ENCODE peak calls at places on chromosomes 12 and 14, in eight cellular contexts. L, M, W, Z, G, U, A and I are unnamed samples. For H3K9me3, the result is how much of the 10 kb centered on the place peaks cover.

GRCh38 chr12:57106021-57106708 is 5.0 kb downstream of the STAT6 start:
- DNase-seq in U (no peak), W (no peak), G (no peak), A (peak), M (no peak), Z (no peak), L (no peak), I (no peak)

GRCh38 chr12:50676761-50677160 is 87.1 kb upstream of the ATF1 start:
- DNase-seq in G (peak), W (no peak), A (no peak), L (no peak), M (no peak), U (no peak), Z (no peak), I (no peak)

GRCh38 chr12:89469361-89469760 is 55.2 kb downstream of the GALNT4 start:
- DNase-seq in U (peak), L (no peak), G (peak), M (peak), A (no peak), Z (no peak), W (no peak), I (no peak)

GRCh38 chr12:66393890-66394289 is 91.6 kb downstream of the HELB start:
- DNase-seq in L (no peak), U (no peak), A (no peak), Z (no peak), W (no peak), G (no peak), M (no peak), I (no peak)

GRCh38 chr12:101599311-101599710 is 4.5 kb downstream of the MYBPC1 start:
- DNase-seq in A (no peak), M (no peak), Z (no peak), L (no peak), G (peak), U (no peak), W (no peak), I (no peak)

GRCh38 chr14:99733551-99734405 is 49.7 kb downstream of the CYP46A1 start:
- DNase-seq in M (no peak), W (no peak), L (no peak), U (no peak), Z (no peak), A (no peak), G (no peak), I (no peak)

GRCh38 chr12:125418902-125419564 is 353.8 kb downstream of the AACS start:
- DNase-seq in L (no peak), W (no peak), U (peak), M (no peak), G (no peak), A (no peak), Z (no peak), I (peak)

GRCh38 chr12:120019942-120020341 is 30.9 kb downstream of the BICDL1 start:
- DNase-seq in M (no peak), Z (no peak), A (no peak), W (no peak), G (no peak), L (no peak), U (no peak), I (no peak)

GRCh38 chr14:20400965-20401593 is 12.2 kb downstream of the TEP1 start:
- DNase-seq in L (peak), U (peak), A (no peak), W (peak), M (peak), G (peak), Z (no peak), I (no peak)

GRCh38 chr12:93638095-93638494 is 39.1 kb upstream of the CRADD start:
- DNase-seq in G (no peak), A (no peak), W (no peak), Z (no peak), L (no peak), M (peak), U (no peak), I (no peak)

GRCh38 chr12:67241482-67241881 is 27.7 kb upstream of the CAND1 start:
- DNase-seq in U (no peak), M (peak), G (peak), W (no peak), A (no peak), Z (no peak), L (no peak), I (no peak)

GRCh38 chr12:132955094-132955932 is 793 bp downstream of the ZNF605 start:
- DNase-seq in U (no peak), G (peak), W (peak), Z (peak), L (no peak), M (peak), A (no peak), I (peak)

DNA sequence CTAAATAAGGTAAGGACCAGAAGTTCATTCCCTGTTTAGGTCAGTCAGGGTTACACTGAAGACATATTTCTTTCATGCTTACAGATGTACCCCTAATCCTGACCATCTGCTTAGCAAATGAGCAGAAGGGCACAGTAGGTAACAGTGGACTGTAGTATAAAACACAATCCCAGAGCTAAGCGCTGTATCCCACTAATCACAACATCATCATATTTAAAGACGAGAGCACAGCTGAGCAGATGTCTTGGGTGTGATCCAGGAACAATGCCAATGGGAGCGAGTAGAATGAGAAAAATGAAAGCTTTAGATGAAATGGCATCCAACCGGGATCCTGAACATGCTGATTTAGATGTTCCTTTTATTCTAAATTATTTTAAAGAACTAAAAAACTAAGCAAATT is 213.4 kb downstream of the CCER1 start:
- DNase-seq in W (no peak), Z (no peak), L (no peak), M (peak), U (no peak), G (no peak), A (no peak), I (no peak)
- H3K4me2 ChIP-seq in W (no peak), Z (no peak), L (no peak), M (no peak), U (no peak), G (no peak), A (no peak), I (no peak)

DNA sequence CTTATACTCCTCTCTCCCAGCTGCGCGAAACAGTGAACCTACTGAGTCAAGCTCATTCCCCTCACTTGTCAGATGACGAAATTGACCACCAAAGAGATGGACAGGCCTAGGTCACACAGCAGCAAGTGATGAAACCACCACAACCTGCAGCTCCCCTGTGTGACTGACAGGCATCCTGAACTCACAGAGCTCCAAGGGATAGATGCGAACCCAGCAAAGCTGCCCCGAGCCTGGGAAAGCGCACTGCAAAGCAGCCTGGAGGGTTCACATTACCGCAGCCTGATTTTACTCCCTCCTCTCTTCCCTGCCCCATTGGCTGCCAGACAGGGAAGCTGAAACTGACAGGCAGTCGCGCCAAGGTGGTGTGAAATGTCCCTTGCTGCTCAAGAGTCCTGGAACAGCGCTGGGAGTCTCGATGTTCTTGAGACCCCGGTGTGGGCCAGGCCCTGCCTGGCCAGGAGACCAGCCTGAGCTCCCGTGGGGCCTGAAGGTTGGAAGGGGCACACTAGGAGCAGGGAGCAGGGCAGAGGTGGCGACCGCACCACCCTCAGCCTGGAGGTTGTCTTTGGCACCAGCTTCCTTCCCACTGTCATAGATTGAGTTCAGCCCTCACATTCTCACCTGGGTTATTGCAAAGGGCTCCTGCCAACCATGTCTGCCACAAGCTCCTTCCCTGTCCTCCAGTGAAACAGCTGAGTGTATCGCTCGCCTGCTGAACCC is 36.3 kb downstream of the SNRNP35 start:
- DNase-seq in U (no peak), G (no peak), Z (peak), W (no peak), M (no peak), A (no peak), L (no peak), I (no peak)
- TF ChIP-seq EZH2phosphoT487 in U (no peak), G (no peak), Z (no peak), W (no peak), M (no peak), A (no peak), L (no peak), I (no peak)

GRCh38 chr12:131221946-131222249 is 268.2 kb downstream of the ADGRD1 start:
- DNase-seq in G (no peak), L (no peak), A (no peak), W (no peak), M (no peak), U (no peak), Z (peak), I (no peak)

GRCh38 chr12:131222271-131223139 is 268.8 kb downstream of the ADGRD1 start:
- DNase-seq in G (no peak), M (no peak), U (no peak), W (no peak), A (no peak), L (no peak), Z (peak), I (no peak)

GRCh38 chr12:131223171-131223761 is 269.6 kb downstream of the ADGRD1 start:
- DNase-seq in M (no peak), L (no peak), W (no peak), U (no peak), A (no peak), G (no peak), Z (no peak), I (no peak)

GRCh38 chr12:131226345-131227265 is 272.9 kb downstream of the ADGRD1 start:
- DNase-seq in U (no peak), M (no peak), G (no peak), L (no peak), A (peak), W (no peak), Z (no peak), I (no peak)

DNA sequence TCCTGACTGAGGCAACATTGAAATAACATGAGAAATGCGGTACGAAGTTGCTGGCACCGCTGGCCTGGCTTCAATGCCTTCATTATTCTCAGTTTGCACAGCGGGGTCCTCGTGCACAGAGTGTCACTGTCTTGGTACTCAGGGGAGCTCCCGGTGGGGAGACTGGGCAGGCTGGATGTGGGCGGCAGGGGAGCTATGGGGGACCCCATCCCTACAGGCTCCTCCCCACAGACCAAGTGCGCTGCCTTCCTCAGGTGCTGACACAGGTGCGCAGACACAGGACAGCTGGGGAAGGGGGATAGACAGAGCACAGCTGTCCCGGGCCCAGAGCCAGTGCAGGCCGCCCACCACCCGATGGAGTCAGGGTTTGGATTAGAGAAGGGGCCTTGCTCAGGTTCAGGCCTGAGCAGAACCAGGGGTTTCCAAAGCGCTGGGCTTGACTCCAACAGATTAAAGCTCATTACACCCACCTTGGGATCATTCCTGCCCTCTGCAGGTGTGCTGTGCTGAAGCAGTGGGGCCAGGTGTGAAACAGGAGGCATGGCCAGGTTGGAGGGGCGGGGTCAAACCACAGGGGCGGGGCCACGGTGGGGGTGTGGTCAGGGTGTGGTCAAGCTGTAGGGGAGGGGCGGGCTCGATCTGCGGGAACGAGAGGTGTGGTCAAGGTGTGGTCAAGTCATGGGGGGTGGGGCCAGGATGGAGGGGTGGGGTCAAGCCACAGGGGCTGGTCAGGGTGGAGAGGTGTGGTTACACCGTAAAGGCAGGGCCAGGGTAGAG is 270.3 kb downstream of the ADGRD1 start:
- DNase-seq in G (peak), M (no peak), A (peak), L (peak), W (no peak), U (no peak), Z (no peak), I (peak)
- H3K9me3 ChIP-seq in G (under half), M (under half), A (under half), L (under half), W (under half), U (under half), Z (under half), I (under half)

DNA sequence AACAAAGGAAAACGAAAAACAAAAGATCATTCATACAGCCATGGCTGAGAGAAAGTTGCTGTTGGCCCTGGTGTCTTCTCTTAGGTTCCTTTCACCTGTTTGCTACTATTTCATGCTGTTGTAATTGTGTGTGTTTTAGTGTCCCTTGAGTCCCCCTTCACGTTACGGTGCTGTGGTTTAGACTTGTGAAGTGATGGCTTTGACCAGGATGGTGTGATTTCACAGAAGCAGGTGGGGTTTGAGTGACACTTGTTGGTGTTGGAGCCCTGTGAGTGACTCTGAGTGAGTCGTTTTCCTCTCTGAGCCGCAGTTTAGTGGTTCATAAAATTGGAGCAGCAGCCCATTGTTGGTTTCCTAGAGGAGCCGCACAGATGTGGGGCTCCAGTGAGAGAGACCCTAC is 635.4 kb downstream of the VRK1 start:
- DNase-seq in A (no peak), G (no peak), U (no peak), M (no peak), W (no peak), Z (no peak), L (no peak), I (no peak)
- H3K4me2 ChIP-seq in A (no peak), G (no peak), U (no peak), M (no peak), W (no peak), Z (no peak), L (no peak), I (no peak)

DNA sequence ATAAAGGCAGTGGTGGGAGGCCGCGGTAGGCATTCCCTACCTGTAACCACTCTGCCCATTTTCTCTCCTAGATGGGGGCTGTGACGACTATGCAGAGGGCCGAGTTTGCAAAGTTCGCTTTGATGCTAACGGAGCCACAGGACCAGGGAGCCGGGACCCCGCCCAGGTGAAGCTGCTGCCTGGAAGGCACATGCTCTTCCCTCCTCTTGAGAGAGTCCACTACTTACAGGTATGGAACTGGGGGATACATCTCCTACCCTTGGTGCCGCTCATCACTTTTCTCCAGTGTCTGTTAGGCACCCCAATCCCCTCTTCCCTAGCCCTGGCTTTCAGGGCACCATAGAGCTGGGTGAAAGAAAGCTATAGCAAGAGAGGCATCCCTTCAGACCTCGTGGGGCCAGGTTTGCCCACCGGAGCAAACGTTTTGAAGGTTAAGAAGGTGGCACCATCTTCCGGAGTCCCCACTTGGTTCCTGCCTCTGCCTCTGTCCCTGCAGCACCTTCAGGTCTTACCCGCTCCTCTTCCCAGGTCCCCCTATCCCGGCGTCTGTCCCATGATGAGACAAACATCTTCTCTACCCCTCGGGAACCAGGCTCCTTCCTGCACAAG is 2.0 kb upstream of the P3H3 start:
- DNase-seq in U (no peak), Z (no peak), A (no peak), L (no peak), G (no peak), W (no peak), M (no peak), I (no peak)
- TF ChIP-seq EZH2phosphoT487 in U (no peak), Z (no peak), A (no peak), L (no peak), G (no peak), W (no peak), M (no peak), I (no peak)

DNA sequence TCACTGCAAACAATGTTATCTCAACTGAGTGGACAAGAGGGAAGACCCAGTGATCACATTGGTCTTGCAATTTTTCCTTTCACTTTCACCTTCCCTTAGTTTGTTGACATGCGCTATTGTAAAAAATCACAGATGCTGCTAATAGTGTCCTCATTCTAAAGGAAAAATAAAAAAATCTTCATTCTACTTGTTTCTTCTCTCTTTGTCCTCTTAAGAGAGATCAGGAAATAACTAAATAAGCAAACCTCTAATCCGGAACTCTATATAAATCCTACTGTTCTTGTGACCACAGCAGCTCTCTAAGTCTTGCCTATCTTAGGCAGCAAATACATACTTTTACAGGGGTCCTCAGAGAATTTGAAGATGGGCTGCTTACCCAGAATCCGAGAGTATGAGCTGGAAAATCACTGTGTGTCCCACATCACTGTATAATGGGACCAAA is 257.7 kb downstream of the NAV3 start:
- DNase-seq in A (no peak), M (peak), L (no peak), W (no peak), Z (no peak), U (peak), G (no peak), I (peak)
- H3K9me3 ChIP-seq in A (under half), M (under half), L (under half), W (under half), Z (under half), U (under half), G (under half), I (under half)

GRCh38 chr12:114668151-114668891 is 15.7 kb downstream of the TBX3 start:
- DNase-seq in M (peak), G (peak), L (peak), W (peak), A (peak), U (peak), Z (peak), I (no peak)
- H3K4me2 ChIP-seq in M (peak), G (peak), L (peak), W (peak), A (peak), U (peak), Z (peak), I (no peak)

GRCh38 chr14:29712586-29712985 is 215.1 kb downstream of the PRKD1 start:
- DNase-seq in A (no peak), M (no peak), U (no peak), W (no peak), G (no peak), Z (no peak), L (no peak), I (no peak)

GRCh38 chr14:29705801-29706200 is 221.8 kb downstream of the PRKD1 start:
- DNase-seq in U (no peak), W (no peak), L (no peak), A (no peak), G (no peak), Z (no peak), M (no peak), I (no peak)

GRCh38 chr14:29706700-29707099 is 220.9 kb downstream of the PRKD1 start:
- DNase-seq in U (no peak), G (no peak), A (no peak), L (no peak), Z (no peak), M (no peak), W (no peak), I (no peak)

GRCh38 chr14:29709490-29709889 is 218.2 kb downstream of the PRKD1 start:
- DNase-seq in Z (no peak), M (peak), W (no peak), L (no peak), U (no peak), A (no peak), G (no peak), I (no peak)

GRCh38 chr14:29710015-29710414 is 217.6 kb downstream of the PRKD1 start:
- DNase-seq in Z (peak), G (peak), A (no peak), W (no peak), U (no peak), L (no peak), M (peak), I (no peak)
- TF ChIP-seq EZH2phosphoT487 in Z (no peak), G (no peak), A (no peak), W (no peak), U (no peak), L (no peak), M (no peak), I (no peak)